ENCODE peak calls at places on chromosomes 12 and 14, in seven cellular contexts. Q is GM12865, M is ascending aorta, T is right atrium auricular region, I is A673, N is endothelial cell of umbilical vein, Z is neural progenitor cell. U is an unnamed sample.

GRCh38 chr14:90704362-90705051 is 111.7 kb downstream of the TTC7B start:
- DNase-seq in Q (no peak), M (no peak), T (no peak), I (no peak), N (no peak), Z (no peak), U (no peak)

GRCh38 chr14:60242420-60242819 is 6.6 kb upstream of the PPM1A start:
- DNase-seq in Q (no peak), M (no peak), T (no peak), I (no peak), N (no peak), Z (no peak), U (no peak)

GRCh38 chr12:109581856-109582255 is 8.3 kb downstream of the MVK start:
- DNase-seq in Q (no peak), M (no peak), T (no peak), I (no peak), N (no peak), Z (no peak), U (no peak)

GRCh38 chr12:108825205-108825950 is 32.0 kb downstream of the SSH1 start:
- DNase-seq in Q (peak; percentile 24), M (no peak), T (no peak), I (no peak), N (no peak), Z (no peak), U (no peak)

GRCh38 chr12:71297930-71298329 is 140.1 kb upstream of the TSPAN8 start:
- DNase-seq in Q (no peak), M (no peak), T (no peak), I (no peak), N (no peak), Z (no peak), U (no peak)

GRCh38 chr14:41087056-41087455 is 519.6 kb upstream of the LRFN5 start:
- DNase-seq in Q (no peak), M (no peak), T (no peak), I (no peak), N (no peak), Z (no peak), U (no peak)

GRCh38 chr12:102120886-102121285 is 903 bp downstream of the PARPBP start:
- DNase-seq in Q (peak; percentile 47), M (no peak), T (no peak), I (peak; percentile 19), N (peak; percentile 27), Z (peak; percentile 29), U (no peak)

GRCh38 chr12:113247123-113248045 is 26.1 kb downstream of the TPCN1 start:
- DNase-seq in Q (no peak), M (no peak), T (no peak), I (peak; percentile 45), N (peak; percentile 67), Z (no peak), U (no peak)

GRCh38 chr14:73785336-73785833 is 66.2 kb upstream of the PTGR2 start:
- DNase-seq in Q (peak; percentile 61), M (no peak), T (no peak), I (peak; percentile 74), N (peak; percentile 75), Z (peak; percentile 92), U (no peak)

GRCh38 chr14:51578853-51579252 is 72.9 kb upstream of the FRMD6 start:
- DNase-seq in Q (no peak), M (no peak), T (no peak), I (no peak), N (peak; percentile 22), Z (no peak), U (no peak)

GRCh38 chr14:29906256-29906885 is 21.3 kb downstream of the PRKD1 start:
- DNase-seq in Q (no peak), M (no peak), T (no peak), I (no peak), N (peak; percentile 60), Z (no peak), U (no peak)

GRCh38 chr12:89239534-89239933 is 112.8 kb downstream of the DUSP6 start:
- DNase-seq in Q (no peak), M (no peak), T (no peak), I (no peak), N (no peak), Z (no peak), U (no peak)

GRCh38 chr14:99883866-99884650 is 90.8 kb downstream of the EML1 start:
- DNase-seq in Q (no peak), M (no peak), T (no peak), I (peak; percentile 89), N (no peak), Z (peak; percentile 79), U (no peak)

GRCh38 chr14:21997300-21997699 is 323.7 kb upstream of the OR4E1 start:
- DNase-seq in Q (peak; percentile 26), M (no peak), T (no peak), I (peak; percentile 67), N (peak; percentile 23), Z (peak; percentile 76), U (no peak)
- TF ChIP-seq CTCF in Q (peak; percentile 5), M (no peak), T (no peak), I (peak; percentile 60), N (peak; percentile 6), Z (peak; percentile 63), U (no peak)

GRCh38 chr14:61477845-61478438 is 156.6 kb downstream of the PRKCH start:
- DNase-seq in Q (peak; percentile 79), M (peak; percentile 81), T (peak; percentile 79), I (no peak), N (peak; percentile 79), Z (no peak), U (peak; percentile 59)
- TF ChIP-seq CTCF in Q (peak; percentile 6), M (no peak), T (no peak), I (no peak), N (no peak), Z (no peak), U (no peak)

GRCh38 chr12:90987520-90987919 is 17.3 kb downstream of the EPYC start:
- DNase-seq in Q (no peak), M (no peak), T (no peak), I (no peak), N (no peak), Z (no peak), U (no peak)
- TF ChIP-seq CTCF in Q (no peak), M (no peak), T (peak; percentile 23), I (peak; percentile 40), N (no peak), Z (peak; percentile 25), U (peak; percentile 14)

GRCh38 chr12:130706885-130707570 is 9.1 kb downstream of the RIMBP2 start:
- DNase-seq in Q (no peak), M (no peak), T (no peak), I (no peak), N (no peak), Z (no peak), U (no peak)

GRCh38 chr12:130707571-130707891 is 8.6 kb downstream of the RIMBP2 start:
- DNase-seq in Q (no peak), M (no peak), T (no peak), I (no peak), N (no peak), Z (no peak), U (no peak)

GRCh38 chr12:130704606-130705005 is 11.5 kb downstream of the RIMBP2 start:
- DNase-seq in Q (no peak), M (no peak), T (no peak), I (no peak), N (no peak), Z (no peak), U (no peak)

GRCh38 chr12:130705174-130705880 is 10.8 kb downstream of the RIMBP2 start:
- DNase-seq in Q (no peak), M (no peak), T (no peak), I (no peak), N (no peak), Z (no peak), U (no peak)

DNA sequence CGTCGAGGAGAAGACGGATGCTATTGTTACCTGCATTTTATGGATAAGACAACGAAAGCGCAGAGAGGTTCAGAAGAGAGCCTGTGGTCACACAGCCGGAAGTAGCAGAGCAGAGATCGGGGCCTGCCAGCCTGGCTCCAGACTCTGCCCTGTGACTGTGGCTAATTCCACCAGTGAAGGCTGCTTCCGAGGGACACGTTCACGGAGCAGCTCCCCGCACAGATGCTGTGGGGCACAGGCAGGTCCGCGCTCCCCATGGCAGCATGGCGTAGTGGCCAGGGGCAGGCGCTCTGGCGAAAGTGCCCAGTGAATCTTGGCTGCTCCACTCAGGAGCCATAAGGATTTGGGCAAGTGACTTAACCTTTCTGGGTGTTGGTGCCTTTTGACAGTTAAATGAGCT is 9.8 kb downstream of the RIMBP2 start:
- DNase-seq in Q (no peak), M (no peak), T (no peak), I (no peak), N (no peak), Z (no peak), U (no peak)
- TF ChIP-seq CTCF in Q (no peak), M (no peak), T (no peak), I (no peak), N (no peak), Z (no peak), U (no peak)

GRCh38 chr12:47802312-47802711 is 17.4 kb downstream of the HDAC7 start:
- DNase-seq in Q (no peak), M (no peak), T (no peak), I (no peak), N (no peak), Z (peak; percentile 46), U (no peak)

GRCh38 chr12:47800582-47800981 is 19.1 kb downstream of the HDAC7 start:
- DNase-seq in Q (no peak), M (no peak), T (no peak), I (no peak), N (no peak), Z (no peak), U (no peak)

GRCh38 chr12:47801904-47802246 is 17.8 kb downstream of the HDAC7 start:
- DNase-seq in Q (no peak), M (no peak), T (no peak), I (no peak), N (peak; percentile 48), Z (no peak), U (no peak)

GRCh38 chr12:47799357-47799955 is 20.2 kb downstream of the HDAC7 start:
- DNase-seq in Q (no peak), M (no peak), T (no peak), I (no peak), N (no peak), Z (peak; percentile 74), U (no peak)

DNA sequence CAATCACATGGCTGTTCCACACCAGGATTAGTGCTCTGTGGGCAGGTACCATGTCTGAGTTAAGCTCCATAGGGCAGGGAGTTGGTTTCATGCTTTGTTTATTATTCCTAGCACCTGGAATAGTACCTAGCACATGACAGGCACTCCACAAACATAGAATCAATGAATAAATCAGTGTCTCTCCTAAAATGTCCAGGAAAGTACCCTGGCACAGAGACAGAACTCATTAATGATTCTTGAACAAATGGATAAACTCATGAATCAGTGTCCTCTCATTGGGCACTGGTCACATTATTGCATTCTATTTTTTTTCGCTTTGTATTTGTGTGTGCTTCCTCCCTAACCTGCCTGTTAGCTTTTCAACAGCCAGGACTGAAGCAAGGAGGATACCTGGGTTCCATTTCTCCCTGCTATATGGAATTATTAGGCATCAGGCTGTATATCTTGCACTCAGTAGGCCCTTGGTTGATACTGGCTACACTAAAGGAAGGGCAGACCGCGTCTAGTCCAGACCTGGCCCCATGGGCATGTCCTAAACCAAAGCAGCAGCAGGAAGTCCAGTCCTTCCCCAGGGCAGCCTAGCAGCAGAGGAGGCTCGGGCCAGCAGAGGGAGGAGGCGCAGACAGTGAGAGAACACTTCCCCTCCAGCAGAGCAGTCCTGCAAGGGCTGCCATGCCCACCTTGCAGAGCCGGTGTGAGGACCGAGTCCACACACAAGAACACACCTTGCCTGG is 18.4 kb downstream of the HDAC7 start:
- DNase-seq in Q (no peak), M (no peak), T (no peak), I (no peak), N (peak; percentile 54), Z (peak; percentile 33), U (no peak)
- TF ChIP-seq CTCF in Q (no peak), M (no peak), T (peak; percentile 47), I (no peak), N (peak; percentile 56), Z (no peak), U (no peak)

U was measured in GM06990.